ENCODE peak calls at places on chromosomes 6 and 20, in eight cellular contexts. O, P, Y, T, N, S, D and M are unnamed samples.

GRCh38 chr20:9353916-9354276 is 160.5 kb upstream of the LAMP5 start:
- DNase-seq in P (no peak), T (no peak), D (no peak), O (no peak), N (no peak), S (no peak), Y (no peak), M (no peak)

GRCh38 chr6:108175592-108176279 is 9.9 kb downstream of the NR2E1 start:
- DNase-seq in N (no peak), O (no peak), S (no peak), P (no peak), D (no peak), T (no peak), Y (peak), M (peak)

GRCh38 chr20:37902504-37903313 is at the start of gene VSTM2L:
- DNase-seq in S (no peak), O (no peak), Y (peak), D (peak), T (no peak), P (peak), N (no peak), M (no peak)

GRCh38 chr20:2805682-2806350 is 5.4 kb upstream of the CPXM1 start:
- DNase-seq in S (no peak), O (no peak), Y (no peak), P (no peak), T (no peak), N (no peak), D (no peak), M (no peak)

GRCh38 chr20:12255571-12255970 is 337.9 kb downstream of the BTBD3 start:
- DNase-seq in O (no peak), D (no peak), S (no peak), T (no peak), P (no peak), N (no peak), Y (no peak), M (no peak)

GRCh38 chr6:106309766-106310373 is 15.7 kb downstream of the ATG5 start:
- DNase-seq in S (no peak), P (no peak), D (no peak), O (no peak), Y (no peak), T (no peak), N (no peak), M (no peak)

GRCh38 chr6:57173886-57174510 is 1.9 kb downstream of the BAG2 start:
- DNase-seq in S (no peak), T (no peak), N (peak), D (no peak), P (no peak), O (no peak), Y (no peak), M (no peak)

GRCh38 chr6:85464260-85464644 is 14.4 kb downstream of the NT5E start:
- DNase-seq in S (no peak), D (no peak), N (no peak), Y (no peak), T (no peak), O (no peak), P (no peak), M (no peak)

GRCh38 chr6:70310063-70310694 is 7.3 kb upstream of the COL9A1 start:
- DNase-seq in S (no peak), T (peak), P (no peak), Y (peak), O (no peak), D (no peak), N (peak), M (peak)